ENCODE peak calls at places on chromosomes 12 and 14, in ten cellular contexts. One of them, this sample, is unnamed.

GRCh38 chr14:75432406-75432805 is 4.6 kb downstream of the JDP2 start:
- DNase-seq in HEK293T: no peak
- DNase-seq in CD4-positive, alpha-beta memory T cell: no peak
- DNase-seq in RKO: no peak
- DNase-seq in MM.1S: no peak
- DNase-seq in ELR: no peak
- DNase-seq in lung: no peak
- DNase-seq in uterus: no peak
- DNase-seq in NCI-H1436 treated with DMSO at 0.1 percent for 48 hours: no peak
- DNase-seq in brain microvascular endothelial cell: no peak
- DNase-seq in this sample: no peak

GRCh38 chr12:6635375-6635855 is 344 bp downstream of the LPAR5 start:
- DNase-seq in ELR: no peak
- DNase-seq in NCI-H1436 treated with DMSO at 0.1 percent for 48 hours: no peak
- DNase-seq in RKO: no peak
- DNase-seq in lung: no peak
- DNase-seq in brain microvascular endothelial cell: no peak
- DNase-seq in MM.1S: no peak
- DNase-seq in HEK293T: no peak
- DNase-seq in uterus: no peak
- DNase-seq in CD4-positive, alpha-beta memory T cell: peak
- DNase-seq in this sample: peak

GRCh38 chr12:65106948-65107347 is 14.2 kb downstream of the WIF1 start:
- DNase-seq in brain microvascular endothelial cell: no peak
- DNase-seq in uterus: no peak
- DNase-seq in lung: no peak
- DNase-seq in CD4-positive, alpha-beta memory T cell: no peak
- DNase-seq in MM.1S: no peak
- DNase-seq in NCI-H1436 treated with DMSO at 0.1 percent for 48 hours: no peak
- DNase-seq in RKO: peak
- DNase-seq in HEK293T: no peak
- DNase-seq in ELR: peak
- DNase-seq in this sample: no peak

GRCh38 chr12:121530600-121531355 is 50.0 kb downstream of the KDM2B start:
- DNase-seq in CD4-positive, alpha-beta memory T cell: peak
- DNase-seq in ELR: peak
- DNase-seq in HEK293T: no peak
- DNase-seq in lung: peak
- DNase-seq in RKO: peak
- DNase-seq in uterus: peak
- DNase-seq in NCI-H1436 treated with DMSO at 0.1 percent for 48 hours: no peak
- DNase-seq in MM.1S: no peak
- DNase-seq in brain microvascular endothelial cell: peak
- DNase-seq in this sample: peak

GRCh38 chr14:69114763-69115162 is 38.2 kb downstream of the DCAF5 start:
- DNase-seq in HEK293T: no peak
- DNase-seq in RKO: no peak
- DNase-seq in ELR: no peak
- DNase-seq in lung: no peak
- DNase-seq in NCI-H1436 treated with DMSO at 0.1 percent for 48 hours: no peak
- DNase-seq in brain microvascular endothelial cell: no peak
- DNase-seq in CD4-positive, alpha-beta memory T cell: no peak
- DNase-seq in uterus: no peak
- DNase-seq in MM.1S: no peak
- DNase-seq in this sample: no peak

GRCh38 chr12:104736307-104736706 is 221.8 kb downstream of the SLC41A2 start:
- DNase-seq in MM.1S: no peak
- DNase-seq in lung: no peak
- DNase-seq in HEK293T: no peak
- DNase-seq in brain microvascular endothelial cell: peak
- DNase-seq in NCI-H1436 treated with DMSO at 0.1 percent for 48 hours: no peak
- DNase-seq in uterus: no peak
- DNase-seq in CD4-positive, alpha-beta memory T cell: no peak
- DNase-seq in ELR: peak
- DNase-seq in RKO: no peak
- DNase-seq in this sample: no peak

GRCh38 chr14:52443506-52443905 is 108.8 kb downstream of the TXNDC16 start:
- DNase-seq in uterus: no peak
- DNase-seq in HEK293T: no peak
- DNase-seq in NCI-H1436 treated with DMSO at 0.1 percent for 48 hours: no peak
- DNase-seq in ELR: peak
- DNase-seq in RKO: no peak
- DNase-seq in brain microvascular endothelial cell: no peak
- DNase-seq in CD4-positive, alpha-beta memory T cell: no peak
- DNase-seq in MM.1S: no peak
- DNase-seq in lung: no peak
- DNase-seq in this sample: no peak

GRCh38 chr14:71824816-71825215 is 107.4 kb upstream of the RGS6 start:
- DNase-seq in ELR: no peak
- DNase-seq in NCI-H1436 treated with DMSO at 0.1 percent for 48 hours: no peak
- DNase-seq in CD4-positive, alpha-beta memory T cell: no peak
- DNase-seq in MM.1S: no peak
- DNase-seq in HEK293T: no peak
- DNase-seq in uterus: no peak
- DNase-seq in RKO: no peak
- DNase-seq in lung: no peak
- DNase-seq in brain microvascular endothelial cell: no peak
- DNase-seq in this sample: no peak

GRCh38 chr12:40557980-40558379 is 134.3 kb upstream of the CNTN1 start:
- DNase-seq in ELR: no peak
- DNase-seq in HEK293T: no peak
- DNase-seq in brain microvascular endothelial cell: no peak
- DNase-seq in RKO: no peak
- DNase-seq in CD4-positive, alpha-beta memory T cell: no peak
- DNase-seq in MM.1S: no peak
- DNase-seq in uterus: no peak
- DNase-seq in lung: no peak
- DNase-seq in NCI-H1436 treated with DMSO at 0.1 percent for 48 hours: no peak
- DNase-seq in this sample: no peak

GRCh38 chr12:27542628-27543027 is 18.6 kb downstream of the PPFIBP1 start:
- DNase-seq in lung: no peak
- DNase-seq in CD4-positive, alpha-beta memory T cell: no peak
- DNase-seq in RKO: no peak
- DNase-seq in ELR: peak
- DNase-seq in HEK293T: no peak
- DNase-seq in NCI-H1436 treated with DMSO at 0.1 percent for 48 hours: no peak
- DNase-seq in MM.1S: no peak
- DNase-seq in brain microvascular endothelial cell: peak
- DNase-seq in uterus: no peak
- DNase-seq in this sample: no peak

GRCh38 chr12:94704452-94704871 is 54.1 kb upstream of the TMCC3 start:
- DNase-seq in ELR: peak
- DNase-seq in uterus: no peak
- DNase-seq in HEK293T: no peak
- DNase-seq in CD4-positive, alpha-beta memory T cell: no peak
- DNase-seq in MM.1S: no peak
- DNase-seq in RKO: no peak
- DNase-seq in lung: no peak
- DNase-seq in NCI-H1436 treated with DMSO at 0.1 percent for 48 hours: peak
- DNase-seq in brain microvascular endothelial cell: peak
- DNase-seq in this sample: no peak

GRCh38 chr12:107373238-107373809 is 280.0 kb upstream of the CRY1 start:
- DNase-seq in ELR: no peak
- DNase-seq in CD4-positive, alpha-beta memory T cell: peak
- DNase-seq in NCI-H1436 treated with DMSO at 0.1 percent for 48 hours: no peak
- DNase-seq in lung: no peak
- DNase-seq in MM.1S: no peak
- DNase-seq in RKO: no peak
- DNase-seq in uterus: no peak
- DNase-seq in HEK293T: no peak
- DNase-seq in brain microvascular endothelial cell: no peak
- DNase-seq in this sample: no peak

GRCh38 chr14:77151918-77152588 is 10.5 kb upstream of the ZDHHC22 start:
- DNase-seq in brain microvascular endothelial cell: no peak
- DNase-seq in MM.1S: peak
- DNase-seq in NCI-H1436 treated with DMSO at 0.1 percent for 48 hours: no peak
- DNase-seq in HEK293T: no peak
- DNase-seq in ELR: peak
- DNase-seq in CD4-positive, alpha-beta memory T cell: peak
- DNase-seq in uterus: no peak
- DNase-seq in lung: no peak
- DNase-seq in RKO: peak
- DNase-seq in this sample: no peak

GRCh38 chr14:33986804-33987203 is 35.9 kb upstream of the EGLN3 start:
- DNase-seq in uterus: no peak
- DNase-seq in NCI-H1436 treated with DMSO at 0.1 percent for 48 hours: no peak
- DNase-seq in ELR: peak
- DNase-seq in brain microvascular endothelial cell: peak
- DNase-seq in lung: no peak
- DNase-seq in RKO: peak
- DNase-seq in MM.1S: no peak
- DNase-seq in HEK293T: no peak
- DNase-seq in CD4-positive, alpha-beta memory T cell: no peak
- DNase-seq in this sample: no peak

GRCh38 chr12:96400631-96401060 is 407 bp upstream of the CDK17 start:
- DNase-seq in lung: no peak
- DNase-seq in CD4-positive, alpha-beta memory T cell: no peak
- DNase-seq in brain microvascular endothelial cell: peak
- DNase-seq in uterus: no peak
- DNase-seq in MM.1S: no peak
- DNase-seq in ELR: no peak
- DNase-seq in HEK293T: no peak
- DNase-seq in RKO: no peak
- DNase-seq in NCI-H1436 treated with DMSO at 0.1 percent for 48 hours: no peak
- DNase-seq in this sample: peak

GRCh38 chr14:59905193-59905592 is 14.8 kb upstream of the LRRC9 start:
- DNase-seq in uterus: no peak
- DNase-seq in brain microvascular endothelial cell: peak
- DNase-seq in CD4-positive, alpha-beta memory T cell: no peak
- DNase-seq in RKO: peak
- DNase-seq in ELR: peak
- DNase-seq in HEK293T: no peak
- DNase-seq in lung: no peak
- DNase-seq in MM.1S: no peak
- DNase-seq in NCI-H1436 treated with DMSO at 0.1 percent for 48 hours: no peak
- DNase-seq in this sample: no peak

GRCh38 chr12:130761537-130762318 is 45.6 kb upstream of the RIMBP2 start:
- DNase-seq in HEK293T: peak
- DNase-seq in uterus: peak
- DNase-seq in ELR: peak
- DNase-seq in lung: no peak
- DNase-seq in NCI-H1436 treated with DMSO at 0.1 percent for 48 hours: no peak
- DNase-seq in CD4-positive, alpha-beta memory T cell: peak
- DNase-seq in MM.1S: peak
- DNase-seq in brain microvascular endothelial cell: peak
- DNase-seq in RKO: peak
- DNase-seq in this sample: peak

GRCh38 chr14:96741151-96741977 is 55.8 kb upstream of the VRK1 start:
- DNase-seq in RKO: peak
- DNase-seq in lung: peak
- DNase-seq in NCI-H1436 treated with DMSO at 0.1 percent for 48 hours: no peak
- DNase-seq in MM.1S: peak
- DNase-seq in uterus: peak
- DNase-seq in brain microvascular endothelial cell: peak
- DNase-seq in HEK293T: peak
- DNase-seq in CD4-positive, alpha-beta memory T cell: peak
- DNase-seq in ELR: peak
- DNase-seq in this sample: peak

GRCh38 chr12:84877340-84877739 is 35.3 kb downstream of the SLC6A15 start:
- DNase-seq in ELR: no peak
- DNase-seq in MM.1S: no peak
- DNase-seq in lung: no peak
- DNase-seq in RKO: no peak
- DNase-seq in uterus: no peak
- DNase-seq in brain microvascular endothelial cell: no peak
- DNase-seq in NCI-H1436 treated with DMSO at 0.1 percent for 48 hours: no peak
- DNase-seq in CD4-positive, alpha-beta memory T cell: no peak
- DNase-seq in HEK293T: no peak
- DNase-seq in this sample: no peak

GRCh38 chr14:71363961-71364360 is 456.7 kb downstream of the PCNX1 start:
- DNase-seq in lung: no peak
- DNase-seq in MM.1S: no peak
- DNase-seq in brain microvascular endothelial cell: peak
- DNase-seq in RKO: no peak
- DNase-seq in ELR: peak
- DNase-seq in uterus: no peak
- DNase-seq in HEK293T: no peak
- DNase-seq in NCI-H1436 treated with DMSO at 0.1 percent for 48 hours: no peak
- DNase-seq in CD4-positive, alpha-beta memory T cell: no peak
- DNase-seq in this sample: no peak

GRCh38 chr12:90124289-90124688 is 415.7 kb upstream of the ATP2B1 start:
- DNase-seq in MM.1S: no peak
- DNase-seq in HEK293T: no peak
- DNase-seq in NCI-H1436 treated with DMSO at 0.1 percent for 48 hours: no peak
- DNase-seq in ELR: no peak
- DNase-seq in uterus: no peak
- DNase-seq in RKO: no peak
- DNase-seq in lung: no peak
- DNase-seq in CD4-positive, alpha-beta memory T cell: no peak
- DNase-seq in brain microvascular endothelial cell: no peak
- DNase-seq in this sample: no peak

GRCh38 chr14:74616507-74616906 is 4.5 kb upstream of the LTBP2 start:
- DNase-seq in brain microvascular endothelial cell: peak
- DNase-seq in ELR: peak
- DNase-seq in CD4-positive, alpha-beta memory T cell: no peak
- DNase-seq in NCI-H1436 treated with DMSO at 0.1 percent for 48 hours: no peak
- DNase-seq in HEK293T: no peak
- DNase-seq in uterus: no peak
- DNase-seq in MM.1S: no peak
- DNase-seq in lung: no peak
- DNase-seq in RKO: peak
- DNase-seq in this sample: no peak

GRCh38 chr14:76780360-76780759 is 19.1 kb downstream of the VASH1 start:
- DNase-seq in lung: no peak
- DNase-seq in brain microvascular endothelial cell: no peak
- DNase-seq in uterus: no peak
- DNase-seq in CD4-positive, alpha-beta memory T cell: no peak
- DNase-seq in NCI-H1436 treated with DMSO at 0.1 percent for 48 hours: no peak
- DNase-seq in HEK293T: no peak
- DNase-seq in ELR: no peak
- DNase-seq in MM.1S: no peak
- DNase-seq in RKO: no peak
- DNase-seq in this sample: no peak

GRCh38 chr12:20044304-20044703 is 324.0 kb upstream of the PDE3A start:
- DNase-seq in RKO: no peak
- DNase-seq in lung: no peak
- DNase-seq in HEK293T: no peak
- DNase-seq in ELR: no peak
- DNase-seq in uterus: no peak
- DNase-seq in brain microvascular endothelial cell: no peak
- DNase-seq in NCI-H1436 treated with DMSO at 0.1 percent for 48 hours: no peak
- DNase-seq in CD4-positive, alpha-beta memory T cell: no peak
- DNase-seq in MM.1S: no peak
- DNase-seq in this sample: no peak

GRCh38 chr12:63495974-63496373 is 172.3 kb downstream of the DPY19L2 start:
- DNase-seq in RKO: no peak
- DNase-seq in MM.1S: no peak
- DNase-seq in CD4-positive, alpha-beta memory T cell: no peak
- DNase-seq in NCI-H1436 treated with DMSO at 0.1 percent for 48 hours: no peak
- DNase-seq in uterus: no peak
- DNase-seq in lung: no peak
- DNase-seq in brain microvascular endothelial cell: no peak
- DNase-seq in ELR: no peak
- DNase-seq in HEK293T: no peak
- DNase-seq in this sample: no peak

GRCh38 chr14:53964249-53964648 is 7.6 kb upstream of the BMP4 start:
- DNase-seq in RKO: no peak
- DNase-seq in HEK293T: no peak
- DNase-seq in CD4-positive, alpha-beta memory T cell: no peak
- DNase-seq in NCI-H1436 treated with DMSO at 0.1 percent for 48 hours: no peak
- DNase-seq in ELR: peak
- DNase-seq in lung: no peak
- DNase-seq in uterus: no peak
- DNase-seq in MM.1S: no peak
- DNase-seq in brain microvascular endothelial cell: peak
- DNase-seq in this sample: no peak

GRCh38 chr14:74237441-74237840 is 1.8 kb upstream of the VSX2 start:
- DNase-seq in NCI-H1436 treated with DMSO at 0.1 percent for 48 hours: no peak
- DNase-seq in ELR: peak
- DNase-seq in brain microvascular endothelial cell: no peak
- DNase-seq in CD4-positive, alpha-beta memory T cell: no peak
- DNase-seq in HEK293T: no peak
- DNase-seq in MM.1S: no peak
- DNase-seq in RKO: peak
- DNase-seq in lung: no peak
- DNase-seq in uterus: no peak
- DNase-seq in this sample: no peak

GRCh38 chr12:79637093-79637492 is 53.7 kb downstream of the PAWR start:
- DNase-seq in CD4-positive, alpha-beta memory T cell: no peak
- DNase-seq in lung: no peak
- DNase-seq in HEK293T: no peak
- DNase-seq in MM.1S: no peak
- DNase-seq in NCI-H1436 treated with DMSO at 0.1 percent for 48 hours: no peak
- DNase-seq in RKO: no peak
- DNase-seq in ELR: no peak
- DNase-seq in uterus: no peak
- DNase-seq in brain microvascular endothelial cell: no peak
- DNase-seq in this sample: no peak

This sample was measured in stimulated activated naive CD4-positive, alpha-beta T cell treated with Interleukin-2 at 50 U/mL for 16 hours.